ENCODE peak calls at places on chromosomes 7 and 10, in seven cellular contexts. R, O, Q, T, U, W and Y are unnamed samples.

GRCh38 chr10:13310518-13311176 is 10.8 kb upstream of the PHYH start:
- DNase-seq in T (no peak), W (no peak), R (no peak), Q (no peak), O (no peak), U (no peak), Y (no peak)

GRCh38 chr7:120373174-120373573 is 100.2 kb downstream of the KCND2 start:
- DNase-seq in R (no peak), O (no peak), W (no peak), U (no peak), T (no peak), Q (no peak), Y (no peak)

GRCh38 chr7:94045566-94045965 is 41.4 kb upstream of the BET1 start:
- DNase-seq in T (no peak), O (no peak), U (no peak), W (no peak), Q (no peak), R (no peak), Y (no peak)

GRCh38 chr7:103432713-103433112 is 13.3 kb downstream of the SLC26A5 start:
- DNase-seq in R (no peak), Q (no peak), T (no peak), U (no peak), W (no peak), O (no peak), Y (no peak)

GRCh38 chr10:72336259-72337038 is 18.3 kb downstream of the DNAJB12 start:
- DNase-seq in T (no peak), Q (no peak), O (no peak), R (no peak), W (no peak), U (peak), Y (peak)

GRCh38 chr7:1849351-1849951 is 179.4 kb downstream of the ELFN1 start:
- DNase-seq in T (no peak), R (no peak), O (no peak), Q (no peak), W (no peak), U (peak), Y (peak)

GRCh38 chr7:95545007-95545615 is 51.2 kb downstream of the PDK4 start:
- DNase-seq in W (peak), R (no peak), O (no peak), U (no peak), T (peak), Q (no peak), Y (peak)

GRCh38 chr7:134444961-134445315 is 14.0 kb downstream of the AKR1B1 start:
- DNase-seq in R (no peak), T (no peak), W (no peak), Q (no peak), O (no peak), U (no peak), Y (no peak)

GRCh38 chr10:4294996-4295792 is 510.2 kb upstream of the KLF6 start:
- DNase-seq in Q (no peak), T (no peak), W (no peak), O (no peak), R (no peak), U (no peak), Y (no peak)

GRCh38 chr7:135925205-135925604 is 52.0 kb downstream of the MTPN start:
- DNase-seq in Q (no peak), W (no peak), R (no peak), U (no peak), T (no peak), O (no peak), Y (no peak)

GRCh38 chr10:49273626-49274025 is 25.3 kb upstream of the C10orf71 start:
- DNase-seq in U (no peak), R (no peak), W (no peak), O (no peak), Q (no peak), T (no peak), Y (no peak)

GRCh38 chr10:102004376-102004775 is 51.6 kb downstream of the ARMH3 start:
- DNase-seq in W (no peak), Q (no peak), O (no peak), R (no peak), T (peak), U (no peak), Y (no peak)

GRCh38 chr7:155448632-155449007 is 9.3 kb upstream of the EN2 start:
- DNase-seq in Q (no peak), O (no peak), U (peak), T (no peak), R (no peak), W (no peak), Y (no peak)

GRCh38 chr10:79608505-79609375 is 2.0 kb upstream of the SFTPA1 start:
- DNase-seq in Q (peak), T (no peak), R (peak), W (peak), O (peak), U (no peak), Y (peak)

GRCh38 chr7:113292105-113292504 is 173.8 kb upstream of the SMIM30 start:
- DNase-seq in R (no peak), U (no peak), T (no peak), Q (no peak), W (no peak), O (no peak), Y (no peak)

GRCh38 chr7:93310346-93310745 is 78.2 kb downstream of the VPS50 start:
- DNase-seq in U (no peak), R (no peak), T (peak), W (no peak), O (no peak), Q (no peak), Y (no peak)

GRCh38 chr10:130930821-130931220 is 380.7 kb downstream of the TCERG1L start:
- DNase-seq in R (no peak), T (no peak), Q (no peak), U (no peak), O (no peak), W (no peak), Y (no peak)

GRCh38 chr7:63900394-63901203 is 98.0 kb upstream of the ZNF722 start:
- DNase-seq in Q (no peak), U (peak), O (peak), W (no peak), T (no peak), R (peak), Y (peak)

GRCh38 chr7:18866359-18867036 is 250.9 kb downstream of the TWIST1 start:
- DNase-seq in U (no peak), W (no peak), T (peak), R (no peak), Q (no peak), O (no peak), Y (peak)

GRCh38 chr10:25552283-25552919 is 377.6 kb downstream of the GPR158 start:
- DNase-seq in U (no peak), R (no peak), Q (no peak), T (no peak), W (no peak), O (no peak), Y (no peak)

GRCh38 chr7:67512481-67512880 is 515.8 kb downstream of the TYW1 start:
- DNase-seq in T (no peak), W (no peak), Q (no peak), R (no peak), U (no peak), O (no peak), Y (no peak)

GRCh38 chr7:44046321-44047061 is 2.0 kb downstream of the DBNL start:
- DNase-seq in U (no peak), R (no peak), Q (peak), T (no peak), O (peak), W (no peak), Y (peak)

GRCh38 chr10:68074404-68074774 is 694 bp downstream of the HERC4 start:
- DNase-seq in U (no peak), W (no peak), R (no peak), O (no peak), Q (no peak), T (no peak), Y (no peak)

GRCh38 chr10:49389331-49389920 is 6.5 kb downstream of the DRGX start:
- DNase-seq in Q (no peak), R (no peak), U (no peak), W (no peak), T (no peak), O (no peak), Y (no peak)

GRCh38 chr10:110510086-110510485 is 12.4 kb downstream of the DUSP5 start:
- DNase-seq in T (no peak), O (no peak), W (no peak), R (no peak), U (no peak), Q (no peak), Y (no peak)

GRCh38 chr10:50501899-50502556 is 121.7 kb downstream of the SGMS1 start:
- DNase-seq in Q (no peak), R (no peak), T (no peak), U (no peak), O (peak), W (no peak), Y (no peak)

GRCh38 chr10:102643346-102644065 is 773 bp upstream of the TRIM8 start:
- DNase-seq in O (peak), Q (peak), U (peak), R (peak), W (peak), T (no peak), Y (peak)

GRCh38 chr7:135647755-135648154 is 14.6 kb upstream of the STMP1 start:
- DNase-seq in T (no peak), R (no peak), O (no peak), W (no peak), Q (no peak), U (no peak), Y (no peak)

GRCh38 chr7:30276203-30276900 is 8.0 kb upstream of the ZNRF2 start:
- DNase-seq in T (peak), Q (peak), R (peak), O (peak), W (peak), U (no peak), Y (peak)

GRCh38 chr10:12279281-12279680 is 70.1 kb upstream of the CAMK1D start:
- DNase-seq in U (peak), Q (no peak), O (no peak), T (peak), R (no peak), W (no peak), Y (no peak)

GRCh38 chr7:117588352-117588794 is 108.5 kb downstream of the CFTR start:
- DNase-seq in O (peak), W (no peak), U (no peak), R (no peak), T (peak), Q (no peak), Y (no peak)

GRCh38 chr7:2024227-2024918 is 208.4 kb downstream of the MAD1L1 start:
- DNase-seq in O (no peak), Q (no peak), W (no peak), U (peak), R (no peak), T (no peak), Y (no peak)

GRCh38 chr10:48970654-48971053 is 31.0 kb upstream of the LRRC18 start:
- DNase-seq in W (no peak), O (no peak), U (no peak), T (no peak), Q (no peak), R (no peak), Y (no peak)